ENCODE peak calls at places on chromosomes 4 and X, in nine cellular contexts. Y, I, V, T, F, P, K, W and Z are unnamed samples.

GRCh38 chr4:148823419-148823769 is 381.2 kb upstream of the NR3C2 start:
- DNase-seq in Y (no peak), I (no peak), V (no peak), T (no peak), F (no peak), P (no peak), K (no peak), W (no peak), Z (no peak)

GRCh38 chr4:124118061-124118460 is 594.5 kb downstream of the ANKRD50 start:
- DNase-seq in Y (no peak), I (no peak), V (no peak), T (no peak), F (peak), P (no peak), K (no peak), W (no peak), Z (no peak)

GRCh38 chr4:15649914-15650545 is 5.1 kb downstream of the FBXL5 start:
- DNase-seq in Y (peak), I (peak), V (peak), T (peak), F (peak), P (peak), K (peak), W (peak), Z (peak)

GRCh38 chr4:162011039-162011438 is 152.8 kb downstream of the FSTL5 start:
- DNase-seq in Y (peak), I (no peak), V (no peak), T (no peak), F (no peak), P (no peak), K (no peak), W (no peak), Z (peak)

GRCh38 chrX:18995216-18995615 is 11.3 kb upstream of the PHKA2 start:
- DNase-seq in Y (peak), I (no peak), V (no peak), T (no peak), F (peak), P (no peak), K (peak), W (no peak), Z (peak)

GRCh38 chrX:153411255-153411987 is at the start of gene ZFP92:
- DNase-seq in Y (no peak), I (peak), V (no peak), T (no peak), F (no peak), P (peak), K (no peak), W (no peak), Z (peak)

GRCh38 chrX:153641575-153642312 is 5.3 kb upstream of the DUSP9 start:
- DNase-seq in Y (no peak), I (no peak), V (no peak), T (no peak), F (no peak), P (no peak), K (no peak), W (no peak), Z (no peak)

GRCh38 chr4:43380093-43380492 is 487.6 kb downstream of the GRXCR1 start:
- DNase-seq in Y (no peak), I (no peak), V (no peak), T (no peak), F (peak), P (no peak), K (no peak), W (no peak), Z (no peak)

GRCh38 chr4:121765941-121766538 is 1.1 kb upstream of the SMIM43 start:
- DNase-seq in Y (no peak), I (no peak), V (no peak), T (no peak), F (no peak), P (no peak), K (no peak), W (no peak), Z (no peak)

GRCh38 chr4:30875659-30876269 is 155.6 kb downstream of the PCDH7 start:
- DNase-seq in Y (peak), I (no peak), V (no peak), T (no peak), F (peak), P (no peak), K (no peak), W (no peak), Z (no peak)

GRCh38 chrX:95860127-95860526 is 824.5 kb upstream of the DIAPH2 start:
- DNase-seq in Y (no peak), I (no peak), V (no peak), T (no peak), F (no peak), P (no peak), K (no peak), W (no peak), Z (no peak)

GRCh38 chr4:183142566-183143545 is 43.8 kb downstream of the WWC2 start:
- DNase-seq in Y (peak), I (no peak), V (no peak), T (no peak), F (peak), P (peak), K (no peak), W (no peak), Z (peak)

GRCh38 chr4:87911252-87911774 is 64.2 kb upstream of the SPP1 start:
- DNase-seq in Y (no peak), I (no peak), V (no peak), T (no peak), F (no peak), P (no peak), K (no peak), W (no peak), Z (no peak)

GRCh38 chr4:17957689-17958088 is 63.9 kb downstream of the LCORL start:
- DNase-seq in Y (peak), I (no peak), V (no peak), T (no peak), F (peak), P (no peak), K (no peak), W (no peak), Z (peak)

GRCh38 chr4:159856451-159856850 is 753.6 kb downstream of the RAPGEF2 start:
- DNase-seq in Y (no peak), I (no peak), V (no peak), T (no peak), F (no peak), P (no peak), K (no peak), W (no peak), Z (no peak)

GRCh38 chr4:113170115-113170817 is 120.8 kb downstream of the ANK2 start:
- DNase-seq in Y (no peak), I (no peak), V (no peak), T (no peak), F (no peak), P (no peak), K (no peak), W (no peak), Z (no peak)